ENCODE peak calls at places on chromosomes 13 and 19, in six cellular contexts. One of them, this sample, is unnamed.

GRCh38 chr19:12721656-12722565 is 1.8 kb downstream of the TNPO2 start:
- DNase-seq in K562: peak; percentile 89
- DNase-seq in GM12892: peak; percentile 76
- DNase-seq in HepG2: peak; percentile 52
- DNase-seq in H1: peak; percentile 66
- DNase-seq in GM12878: no peak
- DNase-seq in this sample: peak; percentile 75

GRCh38 chr13:109160887-109161669 is 531.7 kb downstream of the MYO16 start:
- DNase-seq in K562: no peak
- DNase-seq in GM12892: no peak
- DNase-seq in HepG2: no peak
- DNase-seq in H1: no peak
- DNase-seq in GM12878: no peak
- DNase-seq in this sample: no peak

GRCh38 chr13:46615888-46616531 is 63.0 kb downstream of the LRCH1 start:
- DNase-seq in K562: no peak
- DNase-seq in GM12892: no peak
- DNase-seq in HepG2: no peak
- DNase-seq in H1: no peak
- DNase-seq in GM12878: no peak
- DNase-seq in this sample: no peak

GRCh38 chr13:50167224-50167947 is 152.1 kb downstream of the KCNRG start:
- DNase-seq in K562: peak; percentile 9
- DNase-seq in GM12892: no peak
- DNase-seq in HepG2: no peak
- DNase-seq in H1: no peak
- DNase-seq in GM12878: no peak
- DNase-seq in this sample: no peak

GRCh38 chr13:25148005-25148798 is 23.9 kb downstream of the AMER2 start:
- DNase-seq in K562: no peak
- DNase-seq in GM12892: no peak
- DNase-seq in HepG2: no peak
- DNase-seq in H1: no peak
- DNase-seq in GM12878: peak; percentile 31
- DNase-seq in this sample: no peak

GRCh38 chr13:75480691-75481175 is 1.2 kb downstream of the TBC1D4 start:
- DNase-seq in K562: peak; percentile 7
- DNase-seq in GM12892: no peak
- DNase-seq in HepG2: peak; percentile 53
- DNase-seq in H1: no peak
- DNase-seq in GM12878: no peak
- DNase-seq in this sample: peak; percentile 12

GRCh38 chr19:30419581-30420180 is 47.5 kb downstream of the ZNF536 start:
- DNase-seq in K562: no peak
- DNase-seq in GM12892: no peak
- DNase-seq in HepG2: no peak
- DNase-seq in H1: no peak
- DNase-seq in GM12878: no peak
- DNase-seq in this sample: no peak

GRCh38 chr13:100229603-100230002 is 140.7 kb downstream of the PCCA start:
- DNase-seq in K562: no peak
- DNase-seq in GM12892: no peak
- DNase-seq in HepG2: no peak
- DNase-seq in H1: no peak
- DNase-seq in GM12878: no peak
- DNase-seq in this sample: no peak

GRCh38 chr19:6802336-6803035 is 30.0 kb downstream of the VAV1 start:
- DNase-seq in K562: no peak
- DNase-seq in GM12892: peak; percentile 40
- DNase-seq in HepG2: no peak
- DNase-seq in H1: no peak
- DNase-seq in GM12878: peak; percentile 78
- DNase-seq in this sample: no peak

GRCh38 chr13:113636266-113636963 is 21.6 kb downstream of the ATP4B start:
- DNase-seq in K562: no peak
- DNase-seq in GM12892: no peak
- DNase-seq in HepG2: no peak
- DNase-seq in H1: no peak
- DNase-seq in GM12878: no peak
- DNase-seq in this sample: no peak

GRCh38 chr19:5452594-5453565 is 2.3 kb upstream of the ZNRF4 start:
- DNase-seq in K562: peak; percentile 87
- DNase-seq in GM12892: no peak
- DNase-seq in HepG2: peak; percentile 44
- DNase-seq in H1: no peak
- DNase-seq in GM12878: no peak
- DNase-seq in this sample: no peak

GRCh38 chr19:48571378-48572162 is 19.6 kb downstream of the SULT2B1 start:
- DNase-seq in K562: no peak
- DNase-seq in GM12892: no peak
- DNase-seq in HepG2: peak; percentile 90
- DNase-seq in H1: no peak
- DNase-seq in GM12878: no peak
- DNase-seq in this sample: no peak

GRCh38 chr13:71979616-71980015 is 112.6 kb upstream of the DACH1 start:
- DNase-seq in K562: no peak
- DNase-seq in GM12892: no peak
- DNase-seq in HepG2: peak; percentile 4
- DNase-seq in H1: no peak
- DNase-seq in GM12878: no peak
- DNase-seq in this sample: no peak

GRCh38 chr19:4042064-4042730 is 24.5 kb downstream of the ZBTB7A start:
- DNase-seq in K562: no peak
- DNase-seq in GM12892: no peak
- DNase-seq in HepG2: no peak
- DNase-seq in H1: no peak
- DNase-seq in GM12878: no peak
- DNase-seq in this sample: no peak

GRCh38 chr19:9945319-9945966 is 9.1 kb upstream of the OLFM2 start:
- DNase-seq in K562: peak; percentile 76
- DNase-seq in GM12892: no peak
- DNase-seq in HepG2: peak; percentile 10
- DNase-seq in H1: no peak
- DNase-seq in GM12878: no peak
- DNase-seq in this sample: no peak

GRCh38 chr19:49954092-49954825 is 6.7 kb downstream of the SIGLEC11 start:
- DNase-seq in K562: no peak
- DNase-seq in GM12892: no peak
- DNase-seq in HepG2: peak; percentile 14
- DNase-seq in H1: no peak
- DNase-seq in GM12878: no peak
- DNase-seq in this sample: no peak

GRCh38 chr19:33292595-33293254 is 9.6 kb downstream of the CEBPA start:
- DNase-seq in K562: no peak
- DNase-seq in GM12892: no peak
- DNase-seq in HepG2: no peak
- DNase-seq in H1: no peak
- DNase-seq in GM12878: no peak
- DNase-seq in this sample: no peak

GRCh38 chr19:33207040-33207620 is 13.0 kb downstream of the LRP3 start:
- DNase-seq in K562: no peak
- DNase-seq in GM12892: no peak
- DNase-seq in HepG2: no peak
- DNase-seq in H1: no peak
- DNase-seq in GM12878: no peak
- DNase-seq in this sample: no peak

GRCh38 chr13:42392706-42393572 is 121.0 kb downstream of the AKAP11 start:
- DNase-seq in K562: no peak
- DNase-seq in GM12892: no peak
- DNase-seq in HepG2: no peak
- DNase-seq in H1: no peak
- DNase-seq in GM12878: no peak
- DNase-seq in this sample: no peak

GRCh38 chr19:10193666-10194499 is 870 bp downstream of the DNMT1 start:
- DNase-seq in K562: peak; percentile 78
- DNase-seq in GM12892: peak; percentile 38
- DNase-seq in HepG2: peak; percentile 13
- DNase-seq in H1: no peak
- DNase-seq in GM12878: no peak
- DNase-seq in this sample: no peak

GRCh38 chr13:44068737-44069136 is 189.0 kb downstream of the LACC1 start:
- DNase-seq in K562: no peak
- DNase-seq in GM12892: no peak
- DNase-seq in HepG2: no peak
- DNase-seq in H1: no peak
- DNase-seq in GM12878: no peak
- DNase-seq in this sample: no peak

GRCh38 chr19:47445527-47445926 is 26.2 kb downstream of the SLC8A2 start:
- DNase-seq in K562: no peak
- DNase-seq in GM12892: no peak
- DNase-seq in HepG2: no peak
- DNase-seq in H1: no peak
- DNase-seq in GM12878: no peak
- DNase-seq in this sample: no peak

GRCh38 chr13:34730966-34731365 is 211.1 kb upstream of the NBEA start:
- DNase-seq in K562: no peak
- DNase-seq in GM12892: no peak
- DNase-seq in HepG2: no peak
- DNase-seq in H1: no peak
- DNase-seq in GM12878: no peak
- DNase-seq in this sample: no peak

GRCh38 chr13:44155422-44156293 is 218.0 kb upstream of the SERP2 start:
- DNase-seq in K562: peak; percentile 29
- DNase-seq in GM12892: no peak
- DNase-seq in HepG2: no peak
- DNase-seq in H1: no peak
- DNase-seq in GM12878: no peak
- DNase-seq in this sample: no peak

GRCh38 chr19:19670070-19670551 is 1.5 kb downstream of the ZNF101 start:
- DNase-seq in K562: no peak
- DNase-seq in GM12892: no peak
- DNase-seq in HepG2: no peak
- DNase-seq in H1: peak; percentile 34
- DNase-seq in GM12878: no peak
- DNase-seq in this sample: no peak

GRCh38 chr19:45469132-45469834 is 1.5 kb downstream of the FOSB start:
- DNase-seq in K562: peak; percentile 95
- DNase-seq in GM12892: peak; percentile 94
- DNase-seq in HepG2: peak; percentile 87
- DNase-seq in H1: no peak
- DNase-seq in GM12878: peak; percentile 78
- DNase-seq in this sample: peak; percentile 92

GRCh38 chr19:58305932-58306323 is 751 bp downstream of the ERVK3-1 start:
- DNase-seq in K562: no peak
- DNase-seq in GM12892: no peak
- DNase-seq in HepG2: peak; percentile 21
- DNase-seq in H1: no peak
- DNase-seq in GM12878: no peak
- DNase-seq in this sample: no peak

GRCh38 chr13:94309576-94309975 is 169.9 kb downstream of the DCT start:
- DNase-seq in K562: no peak
- DNase-seq in GM12892: no peak
- DNase-seq in HepG2: no peak
- DNase-seq in H1: no peak
- DNase-seq in GM12878: no peak
- DNase-seq in this sample: no peak

GRCh38 chr13:46914341-46914740 is 17.5 kb upstream of the HTR2A start:
- DNase-seq in K562: no peak
- DNase-seq in GM12892: no peak
- DNase-seq in HepG2: no peak
- DNase-seq in H1: no peak
- DNase-seq in GM12878: no peak
- DNase-seq in this sample: no peak

GRCh38 chr13:99859178-99860177 is 112.1 kb downstream of the ZIC5 start:
- DNase-seq in K562: no peak
- DNase-seq in GM12892: no peak
- DNase-seq in HepG2: no peak
- DNase-seq in H1: no peak
- DNase-seq in GM12878: peak; percentile 41
- DNase-seq in this sample: no peak

GRCh38 chr19:51761696-51762095 is 716 bp downstream of the FPR2 start:
- DNase-seq in K562: no peak
- DNase-seq in GM12892: no peak
- DNase-seq in HepG2: no peak
- DNase-seq in H1: no peak
- DNase-seq in GM12878: no peak
- DNase-seq in this sample: no peak

GRCh38 chr13:73462241-73462640 is 403.4 kb downstream of the KLF5 start:
- DNase-seq in K562: no peak
- DNase-seq in GM12892: no peak
- DNase-seq in HepG2: no peak
- DNase-seq in H1: no peak
- DNase-seq in GM12878: no peak
- DNase-seq in this sample: no peak

GRCh38 chr13:26540319-26540718 is 17.2 kb upstream of the WASF3 start:
- DNase-seq in K562: no peak
- DNase-seq in GM12892: no peak
- DNase-seq in HepG2: no peak
- DNase-seq in H1: no peak
- DNase-seq in GM12878: no peak
- DNase-seq in this sample: no peak
- TF ChIP-seq TAF1 in K562: no peak
- TF ChIP-seq TAF1 in GM12892: no peak
- TF ChIP-seq TAF1 in HepG2: no peak
- TF ChIP-seq TAF1 in H1: no peak
- TF ChIP-seq TAF1 in GM12878: no peak
- TF ChIP-seq TAF1 in this sample: no peak

DNA sequence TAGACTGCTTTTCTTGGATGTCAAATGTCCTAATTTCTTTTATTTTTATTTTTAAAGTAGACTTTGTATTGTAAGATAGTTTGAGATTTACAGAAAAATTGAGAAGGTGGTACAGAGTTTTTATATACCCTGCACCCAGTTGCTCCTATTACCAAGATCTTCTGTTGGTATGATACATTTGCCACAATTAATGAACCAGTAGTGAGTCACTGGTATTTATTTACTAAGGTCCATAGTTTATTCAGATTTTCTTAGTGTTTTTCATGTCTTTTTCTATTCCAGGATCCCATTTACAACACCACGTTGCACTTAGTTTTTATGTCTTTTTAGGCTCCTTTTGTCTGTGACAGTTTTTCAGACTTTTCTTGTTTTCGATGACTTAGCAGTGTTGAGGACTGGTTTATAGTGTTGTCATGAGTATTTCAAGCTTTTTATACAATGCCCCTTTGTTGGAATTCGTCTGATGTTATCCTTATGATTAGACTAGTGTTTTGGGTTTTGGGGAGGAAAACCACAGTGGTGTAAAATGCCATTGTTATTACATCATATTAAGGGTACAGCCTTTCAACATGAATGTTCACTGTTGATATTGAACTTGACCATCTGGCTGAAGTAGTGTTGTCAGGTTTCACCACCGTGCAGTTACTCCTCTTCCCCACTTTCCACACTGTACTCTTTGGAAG is 35.9 kb downstream of the COG3 start:
- DNase-seq in K562: no peak
- DNase-seq in GM12892: no peak
- DNase-seq in HepG2: peak; percentile 50
- DNase-seq in H1: no peak
- DNase-seq in GM12878: no peak
- DNase-seq in this sample: no peak
- TF ChIP-seq POLR2AphosphoS5 in K562: no peak
- TF ChIP-seq POLR2AphosphoS5 in GM12892: no peak
- TF ChIP-seq POLR2AphosphoS5 in HepG2: no peak
- TF ChIP-seq POLR2AphosphoS5 in H1: no peak
- TF ChIP-seq POLR2AphosphoS5 in GM12878: no peak
- TF ChIP-seq POLR2AphosphoS5 in this sample: no peak

GRCh38 chr13:30133554-30133912 is 173.8 kb downstream of the KATNAL1 start:
- DNase-seq in K562: peak; percentile 15
- DNase-seq in GM12892: no peak
- DNase-seq in HepG2: no peak
- DNase-seq in H1: no peak
- DNase-seq in GM12878: no peak
- DNase-seq in this sample: no peak
- TF ChIP-seq POLR2A in K562: no peak
- TF ChIP-seq POLR2A in GM12892: no peak
- TF ChIP-seq POLR2A in HepG2: no peak
- TF ChIP-seq POLR2A in H1: no peak
- TF ChIP-seq POLR2A in GM12878: no peak
- TF ChIP-seq POLR2A in this sample: no peak

GRCh38 chr19:17524651-17525050 is 13.2 kb downstream of the PGLS start:
- DNase-seq in K562: no peak
- DNase-seq in GM12892: no peak
- DNase-seq in HepG2: no peak
- DNase-seq in H1: no peak
- DNase-seq in GM12878: no peak
- DNase-seq in this sample: no peak
- TF ChIP-seq TAF1 in K562: no peak
- TF ChIP-seq TAF1 in GM12892: no peak
- TF ChIP-seq TAF1 in HepG2: no peak
- TF ChIP-seq TAF1 in H1: no peak
- TF ChIP-seq TAF1 in GM12878: no peak
- TF ChIP-seq TAF1 in this sample: no peak